ENCODE peak calls at places on chromosome 12, in eight cellular contexts. One of them, this sample, is unnamed.

GRCh38 chr12:114240288-114240687 is 165.7 kb downstream of the TBX5 start:
- DNase-seq in ovary: no peak
- DNase-seq in A549: no peak
- DNase-seq in GM12891: no peak
- DNase-seq in transverse colon: no peak
- DNase-seq in adrenal gland: no peak
- DNase-seq in NB4: no peak
- DNase-seq in GM12892: no peak
- DNase-seq in this sample: no peak

GRCh38 chr12:53093777-53094393 is 3.6 kb upstream of the IGFBP6 start:
- DNase-seq in GM12891: no peak
- DNase-seq in A549: no peak
- DNase-seq in GM12892: no peak
- DNase-seq in ovary: no peak
- DNase-seq in adrenal gland: peak; percentile 33
- DNase-seq in NB4: peak; percentile 52
- DNase-seq in transverse colon: no peak
- DNase-seq in this sample: no peak

GRCh38 chr12:2168808-2169207 is 116.0 kb downstream of the CACNA1C start:
- DNase-seq in NB4: no peak
- DNase-seq in A549: no peak
- DNase-seq in GM12892: no peak
- DNase-seq in transverse colon: peak; percentile 84
- DNase-seq in ovary: no peak
- DNase-seq in adrenal gland: no peak
- DNase-seq in GM12891: no peak
- DNase-seq in this sample: peak; percentile 20

GRCh38 chr12:114355389-114356088 is 50.4 kb downstream of the TBX5 start:
- DNase-seq in A549: no peak
- DNase-seq in GM12892: no peak
- DNase-seq in ovary: no peak
- DNase-seq in transverse colon: no peak
- DNase-seq in adrenal gland: no peak
- DNase-seq in NB4: peak; percentile 39
- DNase-seq in GM12891: no peak
- DNase-seq in this sample: no peak

GRCh38 chr12:19431407-19432308 is 7.6 kb upstream of the AEBP2 start:
- DNase-seq in ovary: no peak
- DNase-seq in A549: no peak
- DNase-seq in transverse colon: no peak
- DNase-seq in GM12891: no peak
- DNase-seq in NB4: no peak
- DNase-seq in GM12892: no peak
- DNase-seq in adrenal gland: no peak
- DNase-seq in this sample: no peak

GRCh38 chr12:93790472-93791152 is 113.4 kb downstream of the CRADD start:
- DNase-seq in adrenal gland: no peak
- DNase-seq in transverse colon: no peak
- DNase-seq in GM12891: no peak
- DNase-seq in ovary: no peak
- DNase-seq in NB4: peak; percentile 37
- DNase-seq in GM12892: no peak
- DNase-seq in A549: peak; percentile 6
- DNase-seq in this sample: no peak

GRCh38 chr12:118330421-118331018 is 42.2 kb downstream of the TAOK3 start:
- DNase-seq in transverse colon: no peak
- DNase-seq in GM12892: no peak
- DNase-seq in NB4: peak; percentile 96
- DNase-seq in A549: no peak
- DNase-seq in GM12891: peak; percentile 11
- DNase-seq in ovary: no peak
- DNase-seq in adrenal gland: peak; percentile 19
- DNase-seq in this sample: no peak

GRCh38 chr12:2058837-2059236 is 6.0 kb downstream of the CACNA1C start:
- DNase-seq in GM12892: no peak
- DNase-seq in GM12891: no peak
- DNase-seq in transverse colon: no peak
- DNase-seq in A549: no peak
- DNase-seq in NB4: no peak
- DNase-seq in adrenal gland: no peak
- DNase-seq in ovary: no peak
- DNase-seq in this sample: no peak

GRCh38 chr12:2959194-2959507 is at the start of gene TEAD4:
- DNase-seq in GM12891: peak; percentile 69
- DNase-seq in NB4: no peak
- DNase-seq in A549: peak; percentile 90
- DNase-seq in GM12892: peak; percentile 48
- DNase-seq in ovary: peak; percentile 52
- DNase-seq in transverse colon: peak; percentile 71
- DNase-seq in adrenal gland: peak; percentile 54
- DNase-seq in this sample: peak; percentile 90

GRCh38 chr12:82789674-82790073 is 103.0 kb downstream of the TMTC2 start:
- DNase-seq in A549: no peak
- DNase-seq in GM12891: no peak
- DNase-seq in adrenal gland: no peak
- DNase-seq in transverse colon: no peak
- DNase-seq in GM12892: no peak
- DNase-seq in ovary: no peak
- DNase-seq in NB4: no peak
- DNase-seq in this sample: no peak

GRCh38 chr12:101455685-101456084 is 19.5 kb upstream of the SPIC start:
- DNase-seq in GM12892: no peak
- DNase-seq in NB4: no peak
- DNase-seq in GM12891: no peak
- DNase-seq in A549: no peak
- DNase-seq in adrenal gland: no peak
- DNase-seq in transverse colon: no peak
- DNase-seq in ovary: no peak
- DNase-seq in this sample: no peak

GRCh38 chr12:125061229-125061628 is 4.0 kb upstream of the AACS start:
- DNase-seq in transverse colon: no peak
- DNase-seq in adrenal gland: no peak
- DNase-seq in GM12892: no peak
- DNase-seq in GM12891: no peak
- DNase-seq in A549: no peak
- DNase-seq in NB4: no peak
- DNase-seq in ovary: no peak
- DNase-seq in this sample: no peak

GRCh38 chr12:125065753-125066570 is 727 bp downstream of the AACS start:
- DNase-seq in ovary: no peak
- DNase-seq in transverse colon: no peak
- DNase-seq in GM12892: no peak
- DNase-seq in NB4: no peak
- DNase-seq in A549: peak; percentile 28
- DNase-seq in GM12891: no peak
- DNase-seq in adrenal gland: no peak
- DNase-seq in this sample: no peak

GRCh38 chr12:125068391-125068790 is 3.2 kb downstream of the AACS start:
- DNase-seq in adrenal gland: no peak
- DNase-seq in A549: no peak
- DNase-seq in GM12891: no peak
- DNase-seq in NB4: no peak
- DNase-seq in GM12892: no peak
- DNase-seq in transverse colon: no peak
- DNase-seq in ovary: no peak
- DNase-seq in this sample: no peak

GRCh38 chr12:125064492-125064891 is 743 bp upstream of the AACS start:
- DNase-seq in adrenal gland: no peak
- DNase-seq in A549: no peak
- DNase-seq in GM12891: no peak
- DNase-seq in GM12892: no peak
- DNase-seq in ovary: no peak
- DNase-seq in transverse colon: no peak
- DNase-seq in NB4: no peak
- DNase-seq in this sample: no peak

GRCh38 chr12:125065021-125065752 is at the start of gene AACS:
- DNase-seq in ovary: peak; percentile 82
- DNase-seq in A549: peak; percentile 83
- DNase-seq in transverse colon: peak; percentile 83
- DNase-seq in NB4: peak; percentile 88
- DNase-seq in adrenal gland: peak; percentile 74
- DNase-seq in GM12891: peak; percentile 96
- DNase-seq in GM12892: peak; percentile 95
- DNase-seq in this sample: peak; percentile 90
- TF ChIP-seq POLR2A in ovary: no peak
- TF ChIP-seq POLR2A in A549: peak; percentile 72
- TF ChIP-seq POLR2A in transverse colon: peak; percentile 56
- TF ChIP-seq POLR2A in NB4: peak; percentile 40
- TF ChIP-seq POLR2A in adrenal gland: peak; percentile 58
- TF ChIP-seq POLR2A in GM12891: no peak
- TF ChIP-seq POLR2A in GM12892: peak; percentile 67
- TF ChIP-seq POLR2A in this sample: peak; percentile 48

DNA sequence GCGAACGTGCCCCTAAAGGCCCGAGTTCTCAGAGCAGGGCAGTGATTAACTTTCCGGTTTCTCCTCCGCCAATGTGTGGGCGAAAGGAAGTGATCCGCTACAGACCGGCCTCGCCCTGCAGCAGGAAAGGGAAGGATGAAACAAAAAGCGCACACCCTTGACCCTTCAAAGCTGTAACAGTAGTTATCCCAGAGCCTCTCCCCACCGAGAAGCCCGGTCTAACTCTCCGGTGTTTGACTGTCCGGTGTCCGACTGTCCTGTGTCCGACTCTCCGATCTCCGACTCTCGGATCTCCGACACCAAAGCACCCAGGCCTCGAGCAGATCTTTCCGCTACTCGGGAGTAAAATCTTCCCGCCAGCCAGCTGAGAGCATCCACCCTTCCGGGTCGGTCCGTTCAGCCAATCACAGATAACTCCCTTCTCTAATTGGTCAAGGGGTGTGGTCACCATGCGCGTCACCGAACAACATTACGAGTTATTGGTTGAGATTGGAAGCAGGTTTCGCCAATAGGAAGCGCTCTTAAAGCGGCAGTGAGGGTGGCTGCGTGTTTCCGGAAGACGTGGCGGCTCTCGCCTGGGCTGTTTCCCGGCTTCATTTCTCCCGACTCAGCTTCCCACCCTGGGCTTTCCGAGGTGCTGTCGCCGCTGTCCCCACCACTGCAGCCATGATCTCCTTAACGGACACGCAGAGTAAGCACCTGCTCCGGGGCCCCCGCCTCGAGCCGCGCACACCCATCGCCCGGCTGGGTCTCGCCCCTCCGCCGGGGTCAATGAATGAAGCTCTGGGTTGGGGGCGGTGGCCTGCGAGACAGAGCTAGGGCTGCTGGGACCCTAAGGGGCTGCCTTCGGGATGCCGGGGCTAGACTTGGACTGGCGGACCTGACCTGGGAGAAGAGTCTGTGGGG is at the start of the genes GOLT1B and RECQL:
- DNase-seq in GM12892: peak; percentile 58
- DNase-seq in transverse colon: peak; percentile 95
- DNase-seq in GM12891: peak; percentile 56
- DNase-seq in ovary: peak; percentile 86
- DNase-seq in adrenal gland: peak; percentile 97
- DNase-seq in NB4: peak; percentile 100
- DNase-seq in A549: peak; percentile 96
- DNase-seq in this sample: peak; percentile 77
- TF ChIP-seq POLR2A in GM12892: peak; percentile 90
- TF ChIP-seq POLR2A in transverse colon: peak; percentile 67
- TF ChIP-seq POLR2A in GM12891: peak; percentile 94
- TF ChIP-seq POLR2A in ovary: peak; percentile 46
- TF ChIP-seq POLR2A in adrenal gland: peak; percentile 82
- TF ChIP-seq POLR2A in NB4: peak; percentile 96
- TF ChIP-seq POLR2A in A549: peak; percentile 46
- TF ChIP-seq POLR2A in this sample: peak; percentile 41

GRCh38 chr12:104136577-104136976 is 1.4 kb downstream of the NFYB start:
- DNase-seq in A549: no peak
- DNase-seq in GM12891: no peak
- DNase-seq in transverse colon: no peak
- DNase-seq in adrenal gland: no peak
- DNase-seq in GM12892: no peak
- DNase-seq in ovary: no peak
- DNase-seq in NB4: peak; percentile 15
- DNase-seq in this sample: no peak

GRCh38 chr12:104134882-104135281 is 3.1 kb downstream of the NFYB start:
- DNase-seq in ovary: no peak
- DNase-seq in NB4: peak; percentile 63
- DNase-seq in adrenal gland: no peak
- DNase-seq in GM12892: no peak
- DNase-seq in GM12891: no peak
- DNase-seq in transverse colon: no peak
- DNase-seq in A549: no peak
- DNase-seq in this sample: no peak

GRCh38 chr12:104137175-104137901 is 672 bp downstream of the NFYB start:
- DNase-seq in adrenal gland: peak; percentile 21
- DNase-seq in GM12892: peak; percentile 30
- DNase-seq in GM12891: peak; percentile 24
- DNase-seq in transverse colon: peak; percentile 42
- DNase-seq in ovary: peak; percentile 54
- DNase-seq in A549: peak; percentile 41
- DNase-seq in NB4: peak; percentile 84
- DNase-seq in this sample: peak; percentile 47

GRCh38 chr12:104138747-104139186 is 757 bp upstream of the NFYB start:
- DNase-seq in transverse colon: peak; percentile 12
- DNase-seq in NB4: no peak
- DNase-seq in GM12891: no peak
- DNase-seq in ovary: peak; percentile 25
- DNase-seq in adrenal gland: no peak
- DNase-seq in GM12892: no peak
- DNase-seq in A549: no peak
- DNase-seq in this sample: no peak

DNA sequence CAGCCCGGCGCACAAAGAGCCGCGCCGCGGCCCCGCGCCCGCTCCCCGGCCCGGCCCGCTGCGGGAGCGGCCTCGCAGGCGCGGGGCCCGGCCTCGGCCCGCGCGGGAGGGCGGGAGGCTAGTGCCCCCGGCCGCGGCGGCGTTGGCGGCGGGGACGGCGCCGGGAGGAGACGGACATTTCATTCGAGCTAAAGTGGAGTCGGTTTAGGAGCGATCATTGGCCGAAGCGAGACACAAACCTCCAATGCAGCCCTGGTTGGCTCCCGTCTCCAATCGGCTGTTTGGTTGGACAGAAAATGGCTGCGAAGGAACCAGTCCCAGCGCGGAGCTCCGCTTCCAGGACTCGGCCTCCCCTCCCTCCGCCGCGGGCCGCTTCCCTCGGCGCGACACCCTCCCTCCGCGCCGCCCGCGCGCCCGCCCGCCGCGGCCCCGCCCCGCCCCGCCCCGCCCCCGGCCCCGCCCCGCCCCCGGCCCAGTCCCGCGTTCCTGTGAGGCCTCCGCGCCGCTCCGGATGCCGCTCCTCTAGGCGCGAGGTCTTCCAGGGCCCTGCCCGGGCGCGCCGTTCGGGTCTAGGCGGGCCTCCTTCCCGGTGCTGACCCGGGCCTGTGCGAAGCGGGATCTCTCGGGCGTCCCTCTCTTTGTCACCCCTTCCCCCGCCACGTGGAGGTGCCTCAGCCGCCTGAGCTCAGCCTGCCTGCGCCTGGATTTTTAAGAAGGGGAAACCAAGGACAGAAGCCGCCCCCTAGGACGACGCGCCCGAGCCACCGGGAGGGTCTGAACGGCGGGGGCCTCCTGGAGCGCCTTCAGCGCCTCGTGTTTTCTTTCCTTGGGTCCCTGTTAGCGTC is at the start of gene NFYB:
- DNase-seq in GM12892: peak; percentile 92
- DNase-seq in A549: peak; percentile 98
- DNase-seq in GM12891: peak; percentile 96
- DNase-seq in NB4: peak; percentile 100
- DNase-seq in transverse colon: peak; percentile 95
- DNase-seq in ovary: peak; percentile 92
- DNase-seq in adrenal gland: peak; percentile 98
- DNase-seq in this sample: peak; percentile 98
- TF ChIP-seq POLR2A in GM12892: peak; percentile 89
- TF ChIP-seq POLR2A in A549: peak; percentile 87
- TF ChIP-seq POLR2A in GM12891: peak; percentile 79
- TF ChIP-seq POLR2A in NB4: peak; percentile 85
- TF ChIP-seq POLR2A in transverse colon: peak; percentile 48
- TF ChIP-seq POLR2A in ovary: peak; percentile 65
- TF ChIP-seq POLR2A in adrenal gland: peak; percentile 93
- TF ChIP-seq POLR2A in this sample: peak; percentile 81

GRCh38 chr12:130521375-130522124 is 183.9 kb downstream of the PIWIL1 start:
- DNase-seq in A549: no peak
- DNase-seq in NB4: no peak
- DNase-seq in GM12892: no peak
- DNase-seq in adrenal gland: no peak
- DNase-seq in GM12891: no peak
- DNase-seq in transverse colon: no peak
- DNase-seq in ovary: no peak
- DNase-seq in this sample: no peak
- TF ChIP-seq POLR2A in A549: no peak
- TF ChIP-seq POLR2A in NB4: no peak
- TF ChIP-seq POLR2A in GM12892: no peak
- TF ChIP-seq POLR2A in adrenal gland: no peak
- TF ChIP-seq POLR2A in GM12891: no peak
- TF ChIP-seq POLR2A in transverse colon: no peak
- TF ChIP-seq POLR2A in ovary: no peak
- TF ChIP-seq POLR2A in this sample: no peak